ENCODE peak calls at places on chromosomes 12 and 14, in seven cellular contexts. G is foreskin fibroblast; C is tibial artery; D is body of pancreas; N is astrocyte; J is CD8-positive, alpha-beta T cell; R is AG04450. A is an unnamed sample.

GRCh38 chr12:73892181-73892580 is 645.5 kb upstream of the ATXN7L3B start:
- DNase-seq in G (no peak), C (no peak), D (no peak), N (no peak), J (no peak), R (no peak), A (peak)

GRCh38 chr12:108772247-108772646 is 40.9 kb upstream of the CORO1C start:
- DNase-seq in G (no peak), C (no peak), D (no peak), N (no peak), J (no peak), R (no peak), A (no peak)

GRCh38 chr12:132373967-132374820 is 44.8 kb upstream of the GALNT9 start:
- DNase-seq in G (peak), C (no peak), D (no peak), N (no peak), J (no peak), R (no peak), A (peak)

GRCh38 chr12:120235369-120236123 is 30.0 kb downstream of the PXN start:
- DNase-seq in G (no peak), C (no peak), D (no peak), N (no peak), J (no peak), R (no peak), A (no peak)

GRCh38 chr14:73780896-73781295 is 66.7 kb upstream of the PNMA1 start:
- DNase-seq in G (no peak), C (no peak), D (no peak), N (no peak), J (no peak), R (no peak), A (no peak)

GRCh38 chr12:42482086-42482819 is 107.3 kb downstream of the PRICKLE1 start:
- DNase-seq in G (peak), C (peak), D (peak), N (peak), J (no peak), R (no peak), A (peak)

GRCh38 chr12:6823161-6824084 is 1.8 kb downstream of the GPR162 start:
- DNase-seq in G (no peak), C (no peak), D (no peak), N (no peak), J (no peak), R (no peak), A (no peak)

GRCh38 chr12:92745874-92746553 is 43.2 kb downstream of the PLEKHG7 start:
- DNase-seq in G (peak), C (peak), D (peak), N (peak), J (no peak), R (peak), A (peak)

GRCh38 chr14:104130974-104131651 is 7.3 kb upstream of the KIF26A start:
- DNase-seq in G (peak), C (no peak), D (peak), N (no peak), J (no peak), R (no peak), A (peak)

GRCh38 chr12:21649034-21649433 is 8.6 kb downstream of the LDHB start:
- DNase-seq in G (no peak), C (no peak), D (no peak), N (no peak), J (no peak), R (no peak), A (no peak)

GRCh38 chr14:59103396-59103795 is 85.1 kb upstream of the DAAM1 start:
- DNase-seq in G (peak), C (no peak), D (no peak), N (peak), J (no peak), R (no peak), A (peak)

GRCh38 chr12:31017535-31017934 is 56.1 kb upstream of the DDX11 start:
- DNase-seq in G (no peak), C (peak), D (no peak), N (no peak), J (no peak), R (no peak), A (no peak)

GRCh38 chr12:118704517-118704916 is 276.8 kb upstream of the SRRM4 start:
- DNase-seq in G (no peak), C (no peak), D (no peak), N (no peak), J (no peak), R (no peak), A (no peak)

GRCh38 chr14:105092124-105092911 is 27.1 kb upstream of the GPR132 start:
- DNase-seq in G (peak), C (no peak), D (peak), N (no peak), J (no peak), R (no peak), A (no peak)

GRCh38 chr12:107178776-107179175 is 85.4 kb upstream of the CRY1 start:
- DNase-seq in G (no peak), C (no peak), D (no peak), N (no peak), J (peak), R (no peak), A (no peak)

GRCh38 chr12:23204933-23205778 is 580.2 kb downstream of the ETNK1 start:
- DNase-seq in G (peak), C (no peak), D (no peak), N (peak), J (no peak), R (peak), A (peak)

GRCh38 chr12:10636124-10636523 is 22.7 kb upstream of the MAGOHB start:
- DNase-seq in G (no peak), C (no peak), D (no peak), N (no peak), J (no peak), R (no peak), A (no peak)

GRCh38 chr14:105472496-105472991 is 2.1 kb upstream of the CRIP2 start:
- DNase-seq in G (no peak), C (peak), D (no peak), N (no peak), J (no peak), R (no peak), A (no peak)

DNA sequence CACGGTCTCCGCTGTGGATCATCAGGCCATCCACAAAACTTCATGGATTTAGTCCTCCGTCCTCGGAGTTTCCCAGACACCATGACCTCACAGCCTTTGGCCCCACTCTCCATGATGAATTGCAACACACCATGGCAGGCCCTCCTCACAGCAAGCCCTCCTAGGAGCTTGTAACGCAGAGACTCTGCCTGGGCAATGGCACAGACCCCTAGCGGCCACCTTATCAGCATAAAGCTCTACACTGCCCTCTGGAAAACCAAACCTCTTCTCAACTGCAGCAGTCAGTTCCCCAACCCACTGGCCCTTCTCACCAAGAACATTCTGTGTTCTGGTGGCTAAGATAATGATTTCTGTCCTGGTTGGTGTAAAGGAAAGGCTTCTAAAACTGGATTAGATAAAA is 238.4 kb upstream of the USP15 start:
- DNase-seq in G (no peak), C (no peak), D (no peak), N (no peak), J (no peak), R (no peak), A (no peak)
- TF ChIP-seq CTCF in G (no peak), C (no peak), D (no peak), N (no peak), J (no peak), R (no peak), A (no peak)

GRCh38 chr14:50228313-50228712 is 3.1 kb downstream of the SOS2 start:
- DNase-seq in G (no peak), C (no peak), D (no peak), N (no peak), J (no peak), R (no peak), A (no peak)

GRCh38 chr14:50225067-50225973 is 6.1 kb downstream of the SOS2 start:
- DNase-seq in G (peak), C (no peak), D (no peak), N (peak), J (no peak), R (peak), A (peak)

GRCh38 chr14:50229646-50230045 is 1.7 kb downstream of the SOS2 start:
- DNase-seq in G (no peak), C (no peak), D (no peak), N (no peak), J (no peak), R (no peak), A (no peak)

GRCh38 chr14:50222061-50222613 is 9.2 kb downstream of the SOS2 start:
- DNase-seq in G (peak), C (no peak), D (no peak), N (peak), J (no peak), R (no peak), A (no peak)

GRCh38 chr14:50225974-50226297 is 5.4 kb downstream of the SOS2 start:
- DNase-seq in G (peak), C (no peak), D (no peak), N (no peak), J (no peak), R (no peak), A (no peak)
- H3K4me3 ChIP-seq in G (peak), C (no peak), D (no peak), N (peak), J (no peak), R (no peak), A (no peak)

GRCh38 chr14:20606190-20606901 is 15.2 kb upstream of the RNASE12 start:
- DNase-seq in G (peak), C (no peak), D (no peak), N (no peak), J (no peak), R (no peak), A (peak)
- TF ChIP-seq CTCF in G (peak), C (peak), D (peak), N (peak), J (no peak), R (peak), A (peak)

DNA sequence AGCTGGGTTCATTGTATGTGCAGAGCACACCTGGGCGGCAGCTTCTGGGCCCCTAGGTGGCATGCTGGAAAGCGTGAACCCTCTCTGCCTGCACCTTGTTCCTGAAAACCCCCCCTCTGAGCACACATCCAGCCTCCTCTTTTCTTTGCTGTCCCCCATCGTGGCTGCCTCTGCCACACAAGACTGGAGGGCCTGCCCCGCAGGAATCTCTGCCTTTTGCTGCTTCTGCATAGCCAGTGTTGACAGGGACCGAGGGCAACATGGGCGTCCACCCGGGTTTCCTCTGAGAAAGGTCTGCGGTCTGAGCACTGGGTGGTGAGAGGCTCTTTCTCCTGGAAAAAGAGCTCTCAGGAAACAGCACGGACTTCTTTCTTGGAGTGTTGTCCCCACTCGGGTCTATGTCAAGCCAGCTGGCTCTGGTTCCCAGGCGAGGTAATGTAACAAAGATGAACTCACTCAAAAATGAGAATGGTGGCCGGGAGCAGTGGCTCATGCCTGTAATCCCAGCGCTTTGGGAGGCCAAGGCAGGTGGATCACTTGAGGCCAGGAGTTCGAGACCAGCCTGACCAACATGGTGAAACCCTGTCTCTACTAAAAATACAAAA is 11.7 kb downstream of the WNT5B start:
- DNase-seq in G (no peak), C (no peak), D (no peak), N (no peak), J (no peak), R (no peak), A (no peak)
- H3K4me3 ChIP-seq in G (no peak), C (no peak), D (no peak), N (no peak), J (no peak), R (no peak), A (no peak)

DNA sequence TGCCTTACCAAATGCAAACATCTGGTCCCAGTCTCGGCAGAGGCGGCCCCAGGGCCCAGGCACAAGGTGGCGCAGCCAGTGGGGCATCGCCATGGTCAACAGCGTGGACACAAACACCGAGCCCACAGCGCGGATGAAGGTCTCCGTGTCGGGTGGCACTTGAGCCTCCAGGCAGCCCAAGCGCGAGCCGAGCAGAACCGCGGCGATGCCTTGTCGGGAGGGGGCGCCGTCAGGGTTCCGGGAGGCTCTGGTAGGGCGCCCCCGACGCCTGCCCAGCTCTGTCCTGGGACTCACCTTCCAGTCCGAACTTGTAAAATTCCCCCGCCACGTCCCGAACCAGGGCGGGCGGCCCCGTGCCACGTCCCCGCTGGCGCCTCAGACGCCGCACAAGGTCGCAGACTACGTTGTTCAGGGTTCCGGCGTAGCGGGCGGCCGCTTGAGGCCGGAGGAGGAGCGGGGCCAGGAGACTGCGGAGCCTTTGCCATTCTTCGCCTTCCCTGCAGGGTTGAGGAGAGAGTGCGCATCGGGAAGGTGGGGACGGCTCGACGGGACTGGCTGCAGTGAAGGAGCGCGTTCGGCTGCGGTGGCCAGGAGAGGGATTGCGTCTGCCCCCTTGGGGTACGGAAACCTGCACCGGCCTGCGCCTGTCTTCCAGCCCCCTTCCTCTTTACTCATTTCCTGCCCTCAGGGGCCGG is 1.7 kb downstream of the CYP27B1 start:
- DNase-seq in G (peak), C (no peak), D (peak), N (no peak), J (peak), R (no peak), A (peak)
- TF ChIP-seq CTCF in G (peak), C (no peak), D (no peak), N (no peak), J (peak), R (peak), A (peak)

GRCh38 chr12:8773456-8773855 is 49.0 kb upstream of the A2ML1 start:
- DNase-seq in G (no peak), C (no peak), D (no peak), N (no peak), J (no peak), R (no peak), A (no peak)
- H3K4me3 ChIP-seq in G (no peak), C (no peak), D (no peak), N (no peak), J (no peak), R (no peak), A (no peak)

DNA sequence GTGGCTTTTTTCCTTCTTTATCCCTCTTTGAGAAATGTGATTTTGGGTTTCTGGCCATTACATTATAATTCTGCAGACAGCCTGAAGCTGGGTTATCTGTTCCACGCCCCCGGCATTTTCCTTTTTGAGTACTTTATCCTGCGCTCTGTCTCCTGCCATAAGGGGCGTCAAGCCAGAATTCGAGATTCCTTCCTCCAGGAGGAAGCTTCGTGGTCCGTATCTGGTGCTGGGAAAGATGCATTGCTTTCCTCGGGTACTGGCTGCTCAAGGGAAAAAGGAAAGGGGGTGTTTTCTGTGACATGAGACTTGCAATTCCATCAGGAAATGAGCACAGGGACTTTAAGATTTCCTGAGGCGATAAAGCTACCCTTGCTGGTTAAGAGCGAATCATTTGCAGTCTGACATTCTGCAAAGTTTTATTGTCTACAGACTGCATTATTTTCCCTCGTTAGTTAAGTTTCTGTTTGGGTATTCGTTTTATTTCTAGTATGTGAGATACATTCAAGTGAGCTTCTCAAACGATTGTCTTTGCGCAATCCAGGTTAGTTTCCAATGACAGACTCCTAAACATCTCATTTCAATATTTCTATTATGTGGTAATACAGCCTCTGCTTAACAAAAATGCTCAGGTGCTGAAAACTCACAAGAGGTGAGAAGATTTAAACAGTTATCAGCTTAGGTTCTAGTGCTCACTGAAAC is 706 bp downstream of the AKAP5 start:
- DNase-seq in G (peak), C (no peak), D (no peak), N (peak), J (no peak), R (peak), A (peak)
- TF ChIP-seq CTCF in G (peak), C (peak), D (no peak), N (peak), J (no peak), R (peak), A (peak)

GRCh38 chr12:113149361-113150150 is at the start of gene CFAP73:
- DNase-seq in G (peak), C (no peak), D (peak), N (peak), J (peak), R (peak), A (peak)
- H3K4me3 ChIP-seq in G (peak), C (no peak), D (no peak), N (peak), J (no peak), R (peak), A (no peak)

GRCh38 chr14:21997300-21997699 is 323.7 kb upstream of the OR4E1 start:
- DNase-seq in G (no peak), C (no peak), D (no peak), N (no peak), J (peak), R (no peak), A (no peak)
- TF ChIP-seq CTCF in G (no peak), C (no peak), D (no peak), N (no peak), J (peak), R (peak), A (peak)

A was measured in fibroblast of pulmonary artery.